ENCODE peak calls at places on chromosomes 16 and 17, in five cellular contexts. E is stimulated activated CD8-positive, alpha-beta memory T cell treated with anti-CD3 and anti-CD28 coated beads, Interleukin-4, amount 100 ng/mL, for 4 hours; X is HCEC 1CT; C is A549; F is activated T-cell treated with anti-CD3 and anti-CD28 coated beads, Interleukin-2, amount 50 U/mL, for 72 hours. H is an unnamed sample.

GRCh38 chr17:41811549-41812175 is at the start of gene P3H4:
- DNase-seq in C (peak), F (peak), E (peak), X (peak), H (peak)

GRCh38 chr16:54194008-54194731 is 92.4 kb downstream of the IRX3 start:
- DNase-seq in F (no peak), C (no peak), E (no peak), X (peak), H (no peak)

GRCh38 chr17:47400333-47400732 is 76.6 kb downstream of the EFCAB13 start:
- DNase-seq in E (no peak), F (no peak), X (no peak), C (no peak), H (no peak)

GRCh38 chr17:31297090-31297489 is at the start of gene OMG:
- DNase-seq in C (no peak), E (no peak), X (no peak), F (no peak), H (no peak)

GRCh38 chr17:7467498-7467897 is 11.9 kb downstream of the ZBTB4 start:
- DNase-seq in F (no peak), X (no peak), E (no peak), C (no peak), H (no peak)

GRCh38 chr16:68908000-68908313 is 64.6 kb downstream of the TANGO6 start:
- DNase-seq in X (no peak), C (no peak), E (no peak), F (no peak), H (no peak)

GRCh38 chr17:77508047-77508715 is 367.4 kb downstream of the SEC14L1 start:
- DNase-seq in E (no peak), F (no peak), C (peak), X (no peak), H (no peak)

GRCh38 chr17:3986939-3987335 is 22.7 kb upstream of the ATP2A3 start:
- DNase-seq in C (no peak), F (no peak), E (no peak), X (no peak), H (no peak)

GRCh38 chr17:37110012-37110701 is 161.4 kb downstream of the AATF start:
- DNase-seq in C (no peak), E (no peak), F (no peak), X (no peak), H (no peak)

GRCh38 chr16:14003119-14003570 is 68.0 kb upstream of the MRTFB start:
- DNase-seq in F (no peak), X (peak), C (no peak), E (no peak), H (peak)

GRCh38 chr16:86884256-86884655 is 305.9 kb downstream of the FOXL1 start:
- DNase-seq in E (no peak), F (no peak), X (no peak), C (no peak), H (no peak)

GRCh38 chr17:18860161-18860972 is 2.4 kb downstream of the PRPSAP2 start:
- DNase-seq in E (no peak), F (peak), C (no peak), X (peak), H (no peak)

GRCh38 chr17:49955157-49955556 is 13.8 kb upstream of the DLX4 start:
- DNase-seq in F (no peak), C (no peak), E (no peak), X (no peak), H (no peak)

GRCh38 chr17:39486242-39486641 is 25.0 kb downstream of the CDK12 start:
- DNase-seq in E (no peak), F (no peak), X (peak), C (peak), H (no peak)

GRCh38 chr17:20210614-20211013 is 201.5 kb downstream of the SPECC1 start:
- DNase-seq in C (no peak), E (no peak), F (no peak), X (no peak), H (no peak)

GRCh38 chr17:36149296-36149820 is 27.1 kb downstream of the TBC1D3B start:
- DNase-seq in F (no peak), C (peak), X (peak), E (no peak), H (no peak)

GRCh38 chr16:31362476-31363405 is 7.8 kb downstream of the ITGAX start:
- DNase-seq in E (no peak), X (no peak), F (no peak), C (no peak), H (no peak)

GRCh38 chr17:77836557-77837041 is 121.9 kb upstream of the TNRC6C start:
- DNase-seq in E (no peak), C (peak), X (no peak), F (peak), H (peak)

GRCh38 chr17:51260237-51260959 is at the start of gene UTP18:
- DNase-seq in E (peak), F (peak), C (peak), X (peak), H (peak)

GRCh38 chr17:81417049-81417878 is 22.0 kb downstream of the BAHCC1 start:
- DNase-seq in E (no peak), F (no peak), C (no peak), X (no peak), H (no peak)

GRCh38 chr16:2149630-2150417 is 1.4 kb downstream of the RAB26 start:
- DNase-seq in X (no peak), F (no peak), E (no peak), C (peak), H (no peak)

GRCh38 chr17:39151680-39152058 is 232 bp upstream of the PLXDC1 start:
- DNase-seq in X (no peak), C (no peak), F (no peak), E (no peak), H (no peak)

GRCh38 chr17:43860927-43861622 is 14.1 kb downstream of the CD300LG start:
- DNase-seq in C (no peak), F (no peak), E (no peak), X (no peak), H (no peak)

GRCh38 chr17:58148609-58149008 is 425 bp downstream of the OR4D1 start:
- DNase-seq in F (no peak), E (no peak), X (no peak), C (no peak), H (no peak)

GRCh38 chr17:20083460-20083859 is 74.3 kb downstream of the SPECC1 start:
- DNase-seq in C (no peak), E (no peak), X (no peak), F (no peak), H (no peak)

GRCh38 chr17:2244545-2245525 is 58.8 kb downstream of the SMG6 start:
- DNase-seq in F (peak), X (peak), E (peak), C (peak), H (peak)